ENCODE peak calls at places on chromosomes 7 and 10, in seven cellular contexts. V is transverse colon, M is stomach, B is GM23338, L is sigmoid colon, U is GM12891, I is breast epithelium. Q is an unnamed sample.

GRCh38 chr7:91953618-91954017 is 13.0 kb downstream of the AKAP9 start:
- DNase-seq in V (no peak), M (no peak), B (peak), L (no peak), U (no peak), I (no peak), Q (no peak)

GRCh38 chr10:98664329-98665042 is 217.8 kb upstream of the HPS1 start:
- DNase-seq in V (peak), M (no peak), B (peak), L (no peak), U (peak), I (no peak), Q (no peak)

GRCh38 chr10:6229746-6230145 is 27.0 kb downstream of the PFKFB3 start:
- DNase-seq in V (no peak), M (no peak), B (no peak), L (no peak), U (no peak), I (no peak), Q (no peak)

GRCh38 chr10:110746254-110746826 is 102.2 kb downstream of the RBM20 start:
- DNase-seq in V (peak), M (peak), B (peak), L (peak), U (no peak), I (peak), Q (no peak)

GRCh38 chr7:28754027-28754426 is 204.1 kb downstream of the TRIL start:
- DNase-seq in V (no peak), M (no peak), B (no peak), L (no peak), U (no peak), I (no peak), Q (no peak)

GRCh38 chr7:149448961-149449360 is 11.9 kb downstream of the ZNF777 start:
- DNase-seq in V (no peak), M (no peak), B (no peak), L (no peak), U (no peak), I (no peak), Q (peak)

GRCh38 chr10:86536294-86536861 is 14.8 kb upstream of the WAPL start:
- DNase-seq in V (peak), M (no peak), B (peak), L (no peak), U (peak), I (no peak), Q (no peak)

GRCh38 chr10:8158439-8159071 is 104.1 kb downstream of the GATA3 start:
- DNase-seq in V (peak), M (no peak), B (no peak), L (no peak), U (no peak), I (no peak), Q (no peak)

GRCh38 chr10:127015373-127015772 is 110.1 kb downstream of the DOCK1 start:
- DNase-seq in V (no peak), M (no peak), B (no peak), L (no peak), U (no peak), I (no peak), Q (no peak)

GRCh38 chr7:139589474-139589873 is 66.0 kb downstream of the CLEC2L start:
- DNase-seq in V (no peak), M (no peak), B (no peak), L (no peak), U (no peak), I (no peak), Q (peak)

GRCh38 chr7:149476791-149477190 is 15.9 kb upstream of the ZNF777 start:
- DNase-seq in V (no peak), M (no peak), B (no peak), L (peak), U (no peak), I (no peak), Q (no peak)

GRCh38 chr10:31395695-31396094 is 76.7 kb downstream of the ZEB1 start:
- DNase-seq in V (no peak), M (no peak), B (no peak), L (no peak), U (no peak), I (no peak), Q (no peak)

GRCh38 chr10:32112055-32112454 is 55.8 kb upstream of the KIF5B start:
- DNase-seq in V (no peak), M (no peak), B (no peak), L (no peak), U (no peak), I (no peak), Q (no peak)

GRCh38 chr7:91251877-91252276 is 12.4 kb upstream of the FZD1 start:
- DNase-seq in V (no peak), M (no peak), B (no peak), L (no peak), U (no peak), I (no peak), Q (no peak)

GRCh38 chr7:132251327-132251659 is 325.0 kb downstream of the PLXNA4 start:
- DNase-seq in V (peak), M (peak), B (peak), L (peak), U (no peak), I (peak), Q (no peak)

GRCh38 chr10:74084955-74085354 is 65.7 kb downstream of the AP3M1 start:
- DNase-seq in V (no peak), M (no peak), B (no peak), L (no peak), U (no peak), I (no peak), Q (no peak)

GRCh38 chr10:97376413-97376812 is 24.7 kb downstream of the RRP12 start:
- DNase-seq in V (no peak), M (no peak), B (no peak), L (no peak), U (no peak), I (no peak), Q (no peak)

GRCh38 chr10:124005991-124006392 is 87.4 kb downstream of the CHST15 start:
- DNase-seq in V (peak), M (peak), B (no peak), L (peak), U (no peak), I (peak), Q (no peak)

GRCh38 chr10:132703305-132704007 is 82.5 kb downstream of the NKX6-2 start:
- DNase-seq in V (no peak), M (no peak), B (no peak), L (peak), U (no peak), I (no peak), Q (no peak)

GRCh38 chr7:96337519-96337918 is 15.6 kb upstream of the SLC25A13 start:
- DNase-seq in V (no peak), M (no peak), B (no peak), L (no peak), U (no peak), I (no peak), Q (no peak)

GRCh38 chr10:97442277-97442676 is 3.5 kb downstream of the EXOSC1 start:
- DNase-seq in V (no peak), M (no peak), B (no peak), L (no peak), U (no peak), I (no peak), Q (no peak)

GRCh38 chr7:35026154-35026553 is 11.1 kb downstream of the DPY19L1 start:
- DNase-seq in V (no peak), M (no peak), B (peak), L (no peak), U (no peak), I (no peak), Q (no peak)

GRCh38 chr10:70106958-70107791 is 25.4 kb downstream of the AIFM2 start:
- DNase-seq in V (no peak), M (no peak), B (peak), L (no peak), U (no peak), I (no peak), Q (no peak)

GRCh38 chr7:153006452-153006851 is 246.9 kb downstream of the ACTR3B start:
- DNase-seq in V (no peak), M (no peak), B (no peak), L (no peak), U (no peak), I (no peak), Q (no peak)

GRCh38 chr10:124032982-124033886 is 60.2 kb downstream of the CHST15 start:
- DNase-seq in V (no peak), M (no peak), B (no peak), L (peak), U (no peak), I (no peak), Q (no peak)

GRCh38 chr7:111835066-111835465 is 272.8 kb upstream of the IMMP2L start:
- DNase-seq in V (no peak), M (no peak), B (no peak), L (no peak), U (no peak), I (no peak), Q (no peak)

GRCh38 chr7:157017639-157018327 is 7.3 kb upstream of the MNX1 start:
- DNase-seq in V (no peak), M (no peak), B (peak), L (no peak), U (no peak), I (no peak), Q (no peak)

GRCh38 chr10:103872137-103872933 is 17.0 kb upstream of the SH3PXD2A start:
- DNase-seq in V (no peak), M (no peak), B (no peak), L (no peak), U (no peak), I (no peak), Q (no peak)

GRCh38 chr7:98591926-98592325 is 25.2 kb upstream of the NPTX2 start:
- DNase-seq in V (no peak), M (no peak), B (no peak), L (no peak), U (no peak), I (no peak), Q (no peak)

GRCh38 chr7:39069886-39070881 is 92.5 kb downstream of the POU6F2 start:
- DNase-seq in V (no peak), M (no peak), B (no peak), L (no peak), U (no peak), I (no peak), Q (no peak)

GRCh38 chr10:5530846-5531557 is 6.2 kb downstream of the CALML3 start:
- DNase-seq in V (peak), M (peak), B (no peak), L (peak), U (no peak), I (peak), Q (no peak)

GRCh38 chr7:139745330-139746143 is 32.3 kb downstream of the HIPK2 start:
- DNase-seq in V (no peak), M (no peak), B (no peak), L (no peak), U (no peak), I (no peak), Q (peak)

GRCh38 chr7:69349291-69349690 is 249.0 kb upstream of the AUTS2 start:
- DNase-seq in V (no peak), M (no peak), B (peak), L (no peak), U (no peak), I (no peak), Q (no peak)

GRCh38 chr7:144827581-144828139 is 8.2 kb downstream of the TPK1 start:
- DNase-seq in V (no peak), M (no peak), B (no peak), L (no peak), U (no peak), I (no peak), Q (no peak)

GRCh38 chr7:48537561-48537960 is 366.3 kb downstream of the ABCA13 start:
- DNase-seq in V (no peak), M (no peak), B (no peak), L (no peak), U (no peak), I (no peak), Q (no peak)

GRCh38 chr10:30990971-30991646 is 40.6 kb downstream of the ZNF438 start:
- DNase-seq in V (no peak), M (no peak), B (no peak), L (no peak), U (no peak), I (no peak), Q (no peak)

GRCh38 chr10:113518415-113518814 is 34.4 kb upstream of the HABP2 start:
- DNase-seq in V (no peak), M (no peak), B (no peak), L (no peak), U (no peak), I (no peak), Q (peak)

GRCh38 chr7:127239814-127240213 is 12.9 kb downstream of the GRM8 start:
- DNase-seq in V (no peak), M (no peak), B (peak), L (no peak), U (no peak), I (no peak), Q (no peak)

GRCh38 chr7:42085531-42085930 is 151.5 kb downstream of the GLI3 start:
- DNase-seq in V (no peak), M (no peak), B (no peak), L (no peak), U (no peak), I (no peak), Q (peak)
- TF ChIP-seq POLR2AphosphoS5 in V (no peak), M (no peak), B (no peak), L (no peak), U (no peak), I (no peak), Q (no peak)

DNA sequence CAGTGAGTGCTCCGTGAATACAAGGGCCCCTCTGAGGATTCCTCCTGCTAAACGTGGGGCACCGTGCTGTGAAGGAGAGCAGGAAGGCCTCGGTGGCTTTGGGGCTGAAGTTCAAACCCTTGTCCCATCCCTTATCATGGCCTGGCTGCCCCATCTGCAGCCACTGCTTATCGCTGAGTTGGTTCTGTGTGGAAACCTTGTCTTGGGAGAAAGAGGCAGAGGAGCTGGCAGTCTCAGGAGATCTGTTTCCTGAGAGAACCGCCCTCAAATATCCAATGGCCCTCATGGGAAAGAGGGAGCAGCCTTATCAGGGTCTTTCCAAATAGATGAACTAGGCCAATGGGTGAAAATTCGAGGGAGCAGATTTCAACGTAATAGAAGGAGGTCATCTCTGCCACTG is 52.0 kb upstream of the NRF1 start:
- DNase-seq in V (no peak), M (no peak), B (no peak), L (no peak), U (no peak), I (no peak), Q (no peak)
- TF ChIP-seq POLR2AphosphoS5 in V (no peak), M (no peak), B (no peak), L (no peak), U (no peak), I (no peak), Q (no peak)

DNA sequence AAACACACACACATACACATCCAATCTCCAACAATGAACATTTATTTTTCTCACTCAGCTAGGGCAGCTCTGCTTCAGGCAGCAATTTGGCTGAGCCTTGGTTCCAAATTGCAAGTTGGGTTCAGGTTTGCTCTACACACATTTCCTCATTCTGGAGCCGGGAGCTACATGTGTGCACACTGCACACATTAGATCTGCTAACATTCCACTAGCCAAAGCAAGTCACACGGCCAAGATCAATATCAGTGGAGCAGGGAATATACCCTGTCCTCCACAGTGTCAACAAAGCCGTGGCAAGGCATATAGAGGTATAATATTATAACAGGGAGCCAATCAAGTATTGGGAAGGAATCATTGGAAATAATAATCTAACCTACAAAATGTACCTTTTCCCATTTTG is 57.5 kb upstream of the PPP1R3C start:
- DNase-seq in V (no peak), M (peak), B (no peak), L (no peak), U (no peak), I (no peak), Q (no peak)
- TF ChIP-seq POLR2AphosphoS5 in V (no peak), M (no peak), B (no peak), L (no peak), U (no peak), I (no peak), Q (no peak)

GRCh38 chr7:100611983-100612729 is at the start of gene MOSPD3:
- DNase-seq in V (peak), M (peak), B (peak), L (peak), U (peak), I (peak), Q (peak)
- TF ChIP-seq POLR2AphosphoS5 in V (peak), M (peak), B (peak), L (peak), U (peak), I (peak), Q (peak)

Q was measured in vagina.